ENCODE peak calls at places on chromosome 15, in nine cellular contexts. Y, Z, O, S, E, W, I, X and J are unnamed samples. For H3K36me3, the result is how much of the 10 kb centered on the place peaks cover.

GRCh38 chr15:69311319-69311721 is 12.6 kb downstream of the PAQR5 start:
- DNase-seq in W (no peak), O (no peak), X (peak), Y (no peak), Z (no peak), S (no peak), I (no peak), E (no peak), J (no peak)

GRCh38 chr15:62896969-62897486 is 145.5 kb upstream of the TPM1 start:
- DNase-seq in Y (peak), S (peak), Z (peak), O (peak), X (peak), W (no peak), E (peak), I (peak), J (peak)

GRCh38 chr15:24858737-24859601 is 95.8 kb upstream of the SNRPN start:
- DNase-seq in Z (peak), E (no peak), O (no peak), I (no peak), X (peak), S (no peak), W (no peak), Y (no peak), J (no peak)

GRCh38 chr15:61097852-61098251 is 131.2 kb downstream of the RORA start:
- DNase-seq in Y (no peak), X (no peak), I (no peak), S (no peak), W (no peak), Z (no peak), E (no peak), O (no peak), J (no peak)

GRCh38 chr15:87713405-87713995 is 543.0 kb downstream of the NTRK3 start:
- DNase-seq in Z (no peak), O (no peak), E (no peak), X (no peak), Y (no peak), W (no peak), S (no peak), I (no peak), J (no peak)

GRCh38 chr15:62932436-62932835 is 110.1 kb upstream of the TPM1 start:
- DNase-seq in O (peak), I (no peak), X (peak), Z (no peak), S (no peak), W (no peak), E (no peak), Y (no peak), J (no peak)

GRCh38 chr15:95872366-95872771 is 458.1 kb upstream of the NR2F2 start:
- DNase-seq in Z (no peak), E (no peak), I (no peak), W (no peak), S (no peak), Y (no peak), O (peak), X (peak), J (no peak)

GRCh38 chr15:72227192-72227586 is 3.8 kb downstream of the PKM start:
- DNase-seq in Z (no peak), Y (no peak), I (no peak), S (no peak), O (peak), W (peak), E (no peak), X (peak), J (no peak)

GRCh38 chr15:32677238-32677750 is 35.8 kb downstream of the SCG5 start:
- DNase-seq in Z (no peak), X (peak), E (no peak), O (no peak), W (no peak), S (no peak), Y (no peak), I (no peak), J (no peak)

GRCh38 chr15:96502196-96502595 is 171.7 kb downstream of the NR2F2 start:
- DNase-seq in Y (no peak), S (no peak), X (no peak), O (no peak), E (no peak), I (no peak), W (no peak), Z (no peak), J (no peak)

GRCh38 chr15:87121357-87121756 is 1041.7 kb downstream of the AGBL1 start:
- DNase-seq in W (no peak), X (no peak), S (no peak), Z (no peak), I (no peak), E (no peak), Y (no peak), O (no peak), J (no peak)

GRCh38 chr15:90885432-90886290 is 1.4 kb downstream of the FES start:
- DNase-seq in Y (peak), O (peak), X (peak), E (peak), W (peak), I (peak), S (peak), Z (peak), J (peak)

GRCh38 chr15:56972426-56972825 is 54.0 kb downstream of the TCF12 start:
- DNase-seq in S (no peak), E (no peak), O (no peak), Z (no peak), W (no peak), Y (no peak), X (no peak), I (no peak), J (no peak)

GRCh38 chr15:99421172-99421656 is 144.6 kb upstream of the MEF2A start:
- DNase-seq in I (no peak), Z (no peak), Y (peak), E (no peak), X (no peak), S (no peak), W (no peak), O (peak), J (no peak)

GRCh38 chr15:91521996-91522395 is 331.5 kb upstream of the SLCO3A1 start:
- DNase-seq in S (no peak), Z (no peak), I (no peak), E (no peak), O (peak), X (peak), Y (no peak), W (no peak), J (no peak)

GRCh38 chr15:99006146-99006545 is 1.4 kb downstream of the PGPEP1L start:
- DNase-seq in E (no peak), I (no peak), S (no peak), Z (no peak), W (no peak), Y (no peak), O (no peak), X (no peak), J (no peak)

GRCh38 chr15:70608156-70608555 is 155.2 kb downstream of the UACA start:
- DNase-seq in O (peak), X (no peak), S (no peak), Y (no peak), I (no peak), W (no peak), E (no peak), Z (no peak), J (peak)

GRCh38 chr15:71804695-71805470 is 5.5 kb upstream of the NR2E3 start:
- DNase-seq in I (no peak), Z (no peak), Y (no peak), O (no peak), X (no peak), E (no peak), S (no peak), W (no peak), J (no peak)

GRCh38 chr15:60130811-60131210 is 126.7 kb downstream of the FOXB1 start:
- DNase-seq in X (no peak), Y (no peak), E (no peak), W (no peak), O (no peak), S (no peak), Z (no peak), I (no peak), J (no peak)

GRCh38 chr15:25613113-25613512 is 174.3 kb upstream of the UBE3A start:
- DNase-seq in Y (no peak), X (no peak), S (no peak), O (no peak), I (no peak), W (no peak), E (no peak), Z (no peak), J (no peak)

GRCh38 chr15:57444877-57445513 is 68.7 kb downstream of the CGNL1 start:
- DNase-seq in E (no peak), S (no peak), O (peak), I (no peak), Z (no peak), X (peak), Y (no peak), W (no peak), J (no peak)

GRCh38 chr15:92801412-92801773 is 98.7 kb upstream of the CHD2 start:
- DNase-seq in Z (no peak), E (no peak), X (peak), O (peak), W (no peak), S (no peak), Y (no peak), I (no peak), J (no peak)

GRCh38 chr15:29674661-29675533 is 147.4 kb downstream of the TJP1 start:
- DNase-seq in Z (peak), E (peak), S (peak), X (peak), O (peak), Y (peak), W (no peak), I (peak), J (peak)

GRCh38 chr15:92733934-92734521 is 78.5 kb upstream of the FAM174B start:
- DNase-seq in W (no peak), I (peak), S (peak), O (peak), Z (no peak), E (no peak), Y (no peak), X (peak), J (no peak)

GRCh38 chr15:83733206-83733605 is 79.3 kb downstream of the ADAMTSL3 start:
- DNase-seq in O (peak), Y (no peak), Z (no peak), E (no peak), S (no peak), X (peak), I (no peak), W (no peak), J (no peak)

GRCh38 chr15:58521293-58521991 is 89.7 kb downstream of the LIPC start:
- DNase-seq in Y (no peak), E (no peak), O (peak), X (peak), W (no peak), S (peak), I (peak), Z (no peak), J (peak)

GRCh38 chr15:58442122-58442521 is 10.3 kb downstream of the LIPC start:
- DNase-seq in I (no peak), X (peak), S (no peak), Z (no peak), W (no peak), E (no peak), O (no peak), Y (no peak), J (no peak)

GRCh38 chr15:91694829-91695205 is 158.7 kb upstream of the SLCO3A1 start:
- DNase-seq in E (no peak), Z (no peak), X (peak), W (no peak), O (peak), S (peak), Y (no peak), I (no peak), J (no peak)

GRCh38 chr15:50774450-50774849 is 8.9 kb upstream of the SPPL2A start:
- DNase-seq in O (no peak), E (no peak), X (no peak), S (no peak), I (no peak), W (no peak), Y (no peak), Z (no peak), J (no peak)

DNA sequence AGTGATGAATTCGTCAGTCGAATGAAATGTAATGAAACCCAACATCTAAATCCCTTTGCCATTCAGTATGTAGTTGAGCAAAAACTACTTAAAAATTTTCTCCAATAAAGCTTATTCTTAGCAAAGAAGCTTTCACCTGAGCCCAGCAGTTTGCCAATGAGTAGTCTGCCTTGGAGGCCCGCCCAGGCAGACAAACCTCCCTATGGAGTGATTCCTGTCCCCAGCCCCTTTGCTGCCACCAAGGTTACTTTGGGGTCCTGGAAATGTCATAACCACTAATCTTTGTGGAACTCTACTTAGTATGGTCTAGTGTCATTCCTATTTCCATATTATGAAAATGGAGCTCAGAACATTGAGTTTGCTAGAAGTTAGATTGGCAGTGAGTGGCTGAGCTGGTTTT is 12.1 kb downstream of the UBAP1L start:
- DNase-seq in Y (no peak), W (no peak), S (no peak), O (no peak), X (no peak), Z (no peak), I (no peak), E (no peak), J (no peak)
- H3K4me3 ChIP-seq in Y (no peak), W (no peak), S (no peak), O (no peak), X (no peak), Z (no peak), I (no peak), E (no peak), J (no peak)

DNA sequence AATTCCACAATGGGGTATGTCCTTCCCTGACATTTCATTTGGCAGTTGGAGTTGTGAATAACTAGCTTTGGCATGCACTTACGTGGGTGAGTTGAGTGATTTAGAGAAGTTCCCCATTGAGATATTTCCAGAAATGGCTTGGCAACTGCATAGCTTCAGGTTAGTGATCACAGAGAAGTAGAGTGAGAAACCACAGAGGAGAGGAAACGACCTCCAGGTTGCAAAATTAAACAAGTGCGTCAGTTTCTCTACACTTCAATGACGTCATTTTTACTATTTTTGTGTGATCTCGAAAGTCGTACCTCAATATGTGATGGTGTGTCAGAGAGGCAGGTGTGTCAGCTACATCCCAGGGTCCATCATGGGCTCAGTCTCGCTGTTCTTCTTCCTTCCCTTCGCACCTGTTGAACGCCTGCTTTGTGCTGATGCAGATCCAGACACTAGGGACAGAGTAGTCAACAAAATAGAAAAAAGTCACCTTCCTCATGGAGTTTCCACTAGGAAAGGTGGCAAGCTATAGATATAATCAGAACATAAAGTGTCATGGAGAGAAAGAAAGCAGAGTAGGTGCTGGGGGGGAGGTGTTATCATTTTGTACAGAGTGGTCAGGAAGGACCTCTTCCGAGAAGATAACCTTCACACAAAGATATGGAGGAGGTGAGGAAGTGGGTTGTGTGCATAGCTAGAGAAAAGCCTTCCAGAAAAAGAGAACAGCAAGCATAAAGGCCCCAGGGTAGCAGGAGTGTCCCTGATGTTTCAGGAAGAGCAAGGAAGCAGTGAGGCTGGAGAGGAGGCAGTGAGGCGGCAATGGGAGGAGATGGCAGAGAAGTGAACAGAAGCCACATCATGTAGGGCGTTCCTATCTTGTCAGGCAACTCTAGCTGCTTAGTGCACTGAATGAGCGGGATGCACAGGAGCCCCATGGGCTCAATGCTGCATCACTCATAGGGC is 75.6 kb downstream of the MCTP2 start:
- DNase-seq in E (no peak), Y (no peak), Z (no peak), O (no peak), X (peak), S (no peak), W (no peak), I (no peak), J (no peak)
- H3K36me3 ChIP-seq in E (under half), Y (under half), Z (under half), O (under half), X (under half), S (under half), W (under half), I (under half), J (under half)

GRCh38 chr15:94305133-94305532 is 73.8 kb downstream of the MCTP2 start:
- DNase-seq in O (no peak), I (no peak), Z (no peak), X (no peak), Y (no peak), E (no peak), S (no peak), W (no peak), J (no peak)
- H3K4me3 ChIP-seq in O (no peak), I (no peak), Z (no peak), X (no peak), Y (no peak), E (no peak), S (no peak), W (no peak), J (no peak)

DNA sequence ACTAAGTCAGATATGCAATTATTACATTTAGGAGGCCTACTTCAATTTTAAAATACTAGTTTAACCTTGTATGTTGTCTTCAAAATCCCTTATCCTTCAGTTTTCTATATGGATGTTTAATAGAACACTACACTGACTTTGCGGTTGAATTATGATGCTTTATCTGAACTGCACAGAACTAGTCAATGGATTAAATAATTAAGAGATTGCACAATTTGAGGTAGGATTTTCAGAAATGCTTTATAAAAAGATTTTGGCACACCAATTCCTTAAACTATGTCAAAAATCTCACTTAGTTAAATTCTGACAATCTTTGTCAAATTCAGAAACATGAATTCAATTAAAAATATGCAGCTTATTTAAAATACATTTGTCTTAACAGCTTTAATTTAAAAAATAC is 28.1 kb downstream of the ATOSA start:
- DNase-seq in X (no peak), S (no peak), I (no peak), Y (no peak), O (no peak), Z (no peak), W (no peak), E (no peak), J (no peak)
- H3K36me3 ChIP-seq in X (under half), S (under half), I (under half), Y (under half), O (under half), Z (under half), W (under half), E (under half), J (under half)

GRCh38 chr15:37111427-37111717 is 11.0 kb upstream of the MEIS2 start:
- DNase-seq in Y (no peak), W (no peak), O (no peak), E (no peak), I (no peak), Z (no peak), X (no peak), S (no peak), J (no peak)
- H3K4me3 ChIP-seq in Y (peak), W (no peak), O (peak), E (no peak), I (peak), Z (no peak), X (peak), S (no peak), J (no peak)

DNA sequence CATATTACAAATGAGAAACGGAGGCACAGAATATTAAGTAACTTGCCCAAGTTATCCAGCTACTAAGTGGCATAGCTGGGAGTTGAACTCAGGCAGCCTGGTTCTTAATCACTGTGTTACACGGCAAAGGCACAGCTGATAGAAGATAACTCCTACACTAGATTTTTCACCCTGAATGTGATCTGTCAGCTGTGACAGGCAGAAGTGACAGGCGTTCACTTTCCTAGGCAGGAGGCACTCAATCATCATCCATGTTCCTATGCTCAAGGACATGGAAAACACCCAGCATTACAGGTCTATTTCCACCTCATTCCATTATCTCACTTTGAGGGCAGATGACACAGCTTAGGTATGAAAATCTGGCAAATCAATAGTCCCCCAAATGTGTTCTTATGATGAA is 35.6 kb downstream of the TBC1D2B start:
- DNase-seq in Z (no peak), Y (no peak), O (no peak), X (no peak), S (no peak), W (no peak), E (no peak), I (no peak), J (no peak)
- H3K36me3 ChIP-seq in Z (under half), Y (half or more), O (under half), X (under half), S (under half), W (under half), E (under half), I (under half), J (under half)

GRCh38 chr15:85582719-85583089 is 202.3 kb downstream of the AKAP13 start:
- DNase-seq in O (peak), Z (no peak), E (peak), Y (peak), W (peak), X (peak), S (no peak), I (peak), J (no peak)

GRCh38 chr15:85582076-85582718 is 201.8 kb downstream of the AKAP13 start:
- DNase-seq in W (no peak), O (peak), X (peak), I (no peak), S (no peak), Y (peak), E (no peak), Z (no peak), J (no peak)

GRCh38 chr15:85580914-85581313 is 200.5 kb downstream of the AKAP13 start:
- DNase-seq in Z (no peak), Y (peak), X (peak), E (peak), S (no peak), O (no peak), W (peak), I (no peak), J (no peak)

GRCh38 chr15:85579957-85580694 is 199.7 kb downstream of the AKAP13 start:
- DNase-seq in Z (no peak), Y (peak), O (peak), X (peak), E (peak), I (peak), W (no peak), S (no peak), J (no peak)

GRCh38 chr15:85581495-85581894 is 201.1 kb downstream of the AKAP13 start:
- DNase-seq in O (peak), E (peak), X (no peak), S (no peak), Y (peak), W (no peak), Z (no peak), I (peak), J (no peak)
- H3K4me3 ChIP-seq in O (no peak), E (peak), X (no peak), S (no peak), Y (peak), W (peak), Z (no peak), I (peak), J (no peak)